ENCODE peak calls at places on chromosome 10, in eight cellular contexts. X is fibroblast of pulmonary artery, R is endothelial cell, Y is OCI-LY7, C is neural crest cell, L is prostate gland, M is GM20000, V is lower lobe of right lung. N is an unnamed sample.

GRCh38 chr10:73289958-73290357 is 37.5 kb upstream of the MRPS16 start:
- DNase-seq in V (no peak), M (no peak), C (no peak), L (no peak), R (no peak), Y (no peak), X (no peak), N (no peak)

GRCh38 chr10:88659725-88660592 is 4.3 kb upstream of the LIPF start:
- DNase-seq in L (no peak), C (no peak), Y (no peak), V (no peak), R (no peak), M (no peak), X (no peak), N (no peak)

GRCh38 chr10:130749911-130750310 is 561.6 kb downstream of the TCERG1L start:
- DNase-seq in L (no peak), X (no peak), V (no peak), R (no peak), Y (no peak), M (no peak), C (no peak), N (no peak)

GRCh38 chr10:89426230-89426868 is 12.0 kb downstream of the IFIT5 start:
- DNase-seq in L (no peak), M (peak; percentile 57), Y (peak; percentile 51), R (peak; percentile 12), C (peak; percentile 12), V (no peak), X (peak; percentile 83), N (peak; percentile 49)

GRCh38 chr10:84348431-84348830 is 20.0 kb downstream of the CCSER2 start:
- DNase-seq in Y (no peak), L (no peak), C (no peak), M (no peak), V (no peak), R (no peak), X (peak; percentile 68), N (no peak)

GRCh38 chr10:129631011-129631410 is 164.0 kb downstream of the MGMT start:
- DNase-seq in X (peak; percentile 7), C (no peak), L (no peak), Y (no peak), V (no peak), R (no peak), M (no peak), N (no peak)

GRCh38 chr10:43105119-43105792 is 28.4 kb downstream of the RET start:
- DNase-seq in V (peak; percentile 86), C (peak; percentile 84), L (peak; percentile 55), Y (peak; percentile 73), M (peak; percentile 93), X (peak; percentile 74), R (peak; percentile 86), N (peak; percentile 92)

GRCh38 chr10:74898201-74898976 is 72.0 kb downstream of the KAT6B start:
- DNase-seq in V (no peak), Y (peak; percentile 3), M (peak; percentile 17), C (no peak), R (no peak), L (no peak), X (no peak), N (peak; percentile 17)

GRCh38 chr10:60422809-60423208 is 33.1 kb upstream of the ANK3 start:
- DNase-seq in V (no peak), X (no peak), C (no peak), R (no peak), M (no peak), L (no peak), Y (no peak), N (no peak)

GRCh38 chr10:23293145-23293724 is 51.4 kb downstream of the C10orf67 start:
- DNase-seq in L (no peak), V (no peak), R (peak; percentile 69), X (peak; percentile 45), C (peak; percentile 57), M (peak; percentile 49), Y (peak; percentile 50), N (peak; percentile 43)
- TF ChIP-seq CTCF in L (no peak), V (peak; percentile 34), R (peak; percentile 80), X (peak; percentile 74), C (peak; percentile 73), M (peak; percentile 51), Y (peak; percentile 75), N (peak; percentile 71)

DNA sequence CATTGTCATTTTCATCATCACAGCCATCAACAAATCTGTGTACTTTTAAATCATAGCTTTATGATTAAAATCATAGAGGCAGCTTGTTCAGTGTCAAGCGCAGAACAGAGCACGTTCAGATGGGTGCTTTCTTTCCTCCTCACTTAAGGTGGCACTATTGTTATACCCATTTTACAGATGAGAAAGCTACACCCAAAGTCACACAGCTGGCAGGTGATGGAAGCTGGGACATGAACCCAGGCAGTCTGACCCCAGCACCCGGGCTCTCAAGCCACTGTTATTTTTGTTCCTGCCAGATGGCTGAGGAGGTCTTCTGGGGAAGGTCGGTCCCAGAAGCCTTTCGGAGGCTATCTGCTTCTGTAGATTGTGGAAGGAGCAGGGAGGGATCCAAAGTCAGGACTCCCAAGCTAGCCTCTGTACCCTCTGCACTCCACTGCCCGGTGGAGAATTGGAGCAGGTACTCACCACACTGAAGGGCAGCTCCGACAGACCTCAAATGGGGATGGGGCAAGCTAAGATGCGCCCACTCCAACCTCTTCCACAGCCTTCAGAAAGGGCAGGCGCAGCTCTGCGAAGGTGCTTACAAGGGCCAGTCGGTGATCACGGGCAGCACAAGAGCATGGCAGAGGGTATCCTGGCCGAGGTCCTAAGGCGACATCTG is 610 bp downstream of the AVPI1 start:
- DNase-seq in L (no peak), C (no peak), X (peak; percentile 14), R (no peak), V (no peak), Y (peak; percentile 54), M (no peak), N (no peak)
- TF ChIP-seq CTCF in L (no peak), C (no peak), X (no peak), R (no peak), V (no peak), Y (peak; percentile 62), M (no peak), N (peak; percentile 32)

GRCh38 chr10:101066146-101066889 is 4.5 kb downstream of the KAZALD1 start:
- DNase-seq in R (peak; percentile 62), X (peak; percentile 54), Y (peak; percentile 71), M (peak; percentile 78), C (no peak), V (peak; percentile 91), L (peak; percentile 66), N (peak; percentile 77)

GRCh38 chr10:101066890-101067355 is 5.1 kb downstream of the KAZALD1 start:
- DNase-seq in X (no peak), R (no peak), L (no peak), V (no peak), Y (peak; percentile 11), M (no peak), C (no peak), N (no peak)

GRCh38 chr10:101065479-101066145 is 3.8 kb downstream of the KAZALD1 start:
- DNase-seq in L (no peak), R (no peak), X (no peak), Y (no peak), C (no peak), M (no peak), V (no peak), N (no peak)

GRCh38 chr10:101069441-101069840 is 7.7 kb downstream of the KAZALD1 start:
- DNase-seq in Y (no peak), L (no peak), M (no peak), V (no peak), R (no peak), C (no peak), X (no peak), N (no peak)

GRCh38 chr10:101067356-101068083 is 5.7 kb downstream of the KAZALD1 start:
- DNase-seq in R (peak; percentile 83), Y (peak; percentile 89), V (peak; percentile 75), X (peak; percentile 86), L (peak; percentile 78), C (peak; percentile 87), M (peak; percentile 83), N (peak; percentile 85)
- TF ChIP-seq CTCF in R (peak; percentile 85), Y (peak; percentile 87), V (peak; percentile 89), X (peak; percentile 88), L (peak; percentile 92), C (peak; percentile 91), M (peak; percentile 77), N (peak; percentile 82)

GRCh38 chr10:132163278-132163765 is 23.4 kb upstream of the DPYSL4 start:
- DNase-seq in R (peak; percentile 59), X (no peak), V (peak; percentile 50), M (peak; percentile 73), C (peak; percentile 45), L (peak; percentile 48), Y (peak; percentile 91), N (peak; percentile 65)
- TF ChIP-seq CTCF in R (peak; percentile 92), X (no peak), V (no peak), M (no peak), C (no peak), L (peak; percentile 27), Y (peak; percentile 22), N (no peak)

GRCh38 chr10:5282137-5282536 is 82.6 kb upstream of the UCN3 start:
- DNase-seq in R (no peak), C (no peak), M (no peak), X (no peak), V (peak; percentile 39), L (no peak), Y (no peak), N (no peak)

GRCh38 chr10:5281355-5281754 is 83.4 kb upstream of the UCN3 start:
- DNase-seq in X (no peak), L (no peak), V (no peak), C (no peak), M (no peak), R (no peak), Y (no peak), N (no peak)

GRCh38 chr10:5285186-5285585 is 79.6 kb upstream of the UCN3 start:
- DNase-seq in C (no peak), X (no peak), L (no peak), V (no peak), R (no peak), M (no peak), Y (no peak), N (no peak)

GRCh38 chr10:5284311-5285057 is 80.3 kb upstream of the UCN3 start:
- DNase-seq in X (peak; percentile 96), C (no peak), Y (no peak), R (no peak), L (no peak), V (no peak), M (peak; percentile 11), N (no peak)

DNA sequence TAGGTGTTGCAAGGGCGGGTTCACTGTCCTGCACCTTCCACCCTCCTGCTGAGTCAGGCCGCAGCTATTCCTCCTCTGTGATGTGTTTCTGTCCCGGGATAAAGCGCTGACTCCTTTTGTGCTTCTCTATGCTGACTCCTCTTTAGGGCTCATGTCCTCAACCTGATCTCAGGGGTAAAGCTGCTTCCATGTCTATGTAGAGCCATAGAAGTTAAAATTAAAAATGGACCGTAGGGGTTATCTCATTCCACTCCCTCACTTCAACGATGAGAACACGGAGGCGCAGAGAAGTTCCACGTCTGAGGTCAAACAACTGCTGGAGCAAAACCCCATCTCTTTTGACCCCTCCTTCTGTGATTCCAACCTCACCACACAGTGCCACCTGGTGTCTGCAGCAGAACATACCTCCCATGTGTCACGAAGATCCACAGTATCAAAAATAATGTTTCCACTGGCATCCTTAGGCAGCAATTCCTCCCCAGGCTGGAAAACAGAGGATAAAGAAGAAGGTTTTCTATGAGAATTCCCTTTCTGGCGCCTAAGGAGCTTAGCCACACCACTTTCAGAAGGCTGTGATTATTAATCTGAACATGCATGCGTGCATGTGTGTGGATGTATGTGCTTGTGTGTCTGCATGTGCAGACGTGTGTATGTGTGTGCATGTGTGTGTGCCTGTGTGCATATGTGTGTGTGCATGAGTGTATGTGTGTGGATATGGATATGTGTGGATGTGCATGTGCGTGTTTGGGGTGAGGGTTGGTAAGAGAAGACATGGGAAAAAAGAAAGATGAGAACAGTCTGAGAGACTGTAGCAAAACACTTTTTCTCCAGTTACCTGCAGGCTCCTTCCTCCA is 81.2 kb upstream of the UCN3 start:
- DNase-seq in L (peak; percentile 31), M (peak; percentile 24), X (peak; percentile 81), Y (peak; percentile 39), V (peak; percentile 69), R (peak; percentile 58), C (peak; percentile 23), N (peak; percentile 24)
- TF ChIP-seq CTCF in L (peak; percentile 66), M (peak; percentile 35), X (peak; percentile 79), Y (peak; percentile 79), V (peak; percentile 76), R (peak; percentile 62), C (peak; percentile 66), N (peak; percentile 59)